ENCODE peak calls at places on chromosomes 11 and 22, in eight cellular contexts. One of them, this sample, is unnamed.

GRCh38 chr22:23233084-23233501 is 52.8 kb downstream of the BCR start:
- DNase-seq in H54: no peak
- DNase-seq in AG09309: no peak
- DNase-seq in HEK293T: no peak
- DNase-seq in GM23338: peak; percentile 54
- DNase-seq in CD8-positive, alpha-beta memory T cell: no peak
- DNase-seq in NCI-H1105: no peak
- DNase-seq in sigmoid colon: no peak
- DNase-seq in this sample: no peak

GRCh38 chr11:35558468-35558867 is 33.1 kb upstream of the PAMR1 start:
- DNase-seq in CD8-positive, alpha-beta memory T cell: no peak
- DNase-seq in HEK293T: no peak
- DNase-seq in GM23338: no peak
- DNase-seq in NCI-H1105: no peak
- DNase-seq in sigmoid colon: no peak
- DNase-seq in H54: no peak
- DNase-seq in AG09309: no peak
- DNase-seq in this sample: no peak

GRCh38 chr11:91608662-91609061 is 616.0 kb upstream of the FAT3 start:
- DNase-seq in NCI-H1105: no peak
- DNase-seq in GM23338: no peak
- DNase-seq in H54: no peak
- DNase-seq in CD8-positive, alpha-beta memory T cell: no peak
- DNase-seq in AG09309: no peak
- DNase-seq in HEK293T: no peak
- DNase-seq in sigmoid colon: no peak
- DNase-seq in this sample: no peak

GRCh38 chr22:39219071-39220050 is 25.4 kb downstream of the PDGFB start:
- DNase-seq in sigmoid colon: peak; percentile 34
- DNase-seq in AG09309: no peak
- DNase-seq in H54: no peak
- DNase-seq in NCI-H1105: no peak
- DNase-seq in GM23338: peak; percentile 59
- DNase-seq in HEK293T: no peak
- DNase-seq in CD8-positive, alpha-beta memory T cell: no peak
- DNase-seq in this sample: no peak

GRCh38 chr22:23503736-23504440 is 76.2 kb downstream of the IGLL1 start:
- DNase-seq in NCI-H1105: no peak
- DNase-seq in GM23338: no peak
- DNase-seq in HEK293T: no peak
- DNase-seq in H54: no peak
- DNase-seq in AG09309: no peak
- DNase-seq in CD8-positive, alpha-beta memory T cell: no peak
- DNase-seq in sigmoid colon: peak; percentile 39
- DNase-seq in this sample: no peak

GRCh38 chr22:23083315-23084021 is 13.1 kb downstream of the GNAZ start:
- DNase-seq in AG09309: no peak
- DNase-seq in HEK293T: no peak
- DNase-seq in H54: no peak
- DNase-seq in sigmoid colon: no peak
- DNase-seq in CD8-positive, alpha-beta memory T cell: no peak
- DNase-seq in GM23338: no peak
- DNase-seq in NCI-H1105: no peak
- DNase-seq in this sample: no peak

GRCh38 chr11:128841461-128842072 is 25.5 kb downstream of the KCNJ1 start:
- DNase-seq in H54: no peak
- DNase-seq in CD8-positive, alpha-beta memory T cell: no peak
- DNase-seq in sigmoid colon: no peak
- DNase-seq in HEK293T: no peak
- DNase-seq in GM23338: no peak
- DNase-seq in NCI-H1105: no peak
- DNase-seq in AG09309: no peak
- DNase-seq in this sample: no peak

GRCh38 chr11:78265326-78265725 is 76.6 kb downstream of the USP35 start:
- DNase-seq in NCI-H1105: no peak
- DNase-seq in HEK293T: no peak
- DNase-seq in sigmoid colon: no peak
- DNase-seq in CD8-positive, alpha-beta memory T cell: no peak
- DNase-seq in GM23338: no peak
- DNase-seq in AG09309: no peak
- DNase-seq in H54: no peak
- DNase-seq in this sample: no peak

GRCh38 chr11:73350908-73351636 is 25.1 kb upstream of the RELT start:
- DNase-seq in NCI-H1105: peak; percentile 36
- DNase-seq in GM23338: peak; percentile 78
- DNase-seq in CD8-positive, alpha-beta memory T cell: peak; percentile 68
- DNase-seq in HEK293T: peak; percentile 78
- DNase-seq in sigmoid colon: peak; percentile 79
- DNase-seq in H54: peak; percentile 96
- DNase-seq in AG09309: peak; percentile 40
- DNase-seq in this sample: peak; percentile 19

GRCh38 chr11:33463059-33463458 is 205.9 kb downstream of the HIPK3 start:
- DNase-seq in CD8-positive, alpha-beta memory T cell: no peak
- DNase-seq in HEK293T: no peak
- DNase-seq in AG09309: no peak
- DNase-seq in sigmoid colon: no peak
- DNase-seq in NCI-H1105: no peak
- DNase-seq in H54: no peak
- DNase-seq in GM23338: no peak
- DNase-seq in this sample: peak; percentile 53

GRCh38 chr22:37664249-37665101 is 6.0 kb downstream of the PDXP start:
- DNase-seq in NCI-H1105: no peak
- DNase-seq in AG09309: no peak
- DNase-seq in HEK293T: no peak
- DNase-seq in H54: no peak
- DNase-seq in GM23338: no peak
- DNase-seq in CD8-positive, alpha-beta memory T cell: no peak
- DNase-seq in sigmoid colon: no peak
- DNase-seq in this sample: no peak

GRCh38 chr11:19996591-19996990 is 163.7 kb downstream of the DBX1 start:
- DNase-seq in AG09309: no peak
- DNase-seq in HEK293T: no peak
- DNase-seq in GM23338: no peak
- DNase-seq in CD8-positive, alpha-beta memory T cell: no peak
- DNase-seq in H54: no peak
- DNase-seq in sigmoid colon: no peak
- DNase-seq in NCI-H1105: no peak
- DNase-seq in this sample: no peak

GRCh38 chr22:37771081-37771480 is 36.7 kb upstream of the GCAT start:
- DNase-seq in CD8-positive, alpha-beta memory T cell: no peak
- DNase-seq in sigmoid colon: no peak
- DNase-seq in HEK293T: no peak
- DNase-seq in H54: no peak
- DNase-seq in AG09309: no peak
- DNase-seq in GM23338: no peak
- DNase-seq in NCI-H1105: no peak
- DNase-seq in this sample: no peak

GRCh38 chr22:38202437-38203089 is 769 bp downstream of the MAFF start:
- DNase-seq in GM23338: peak; percentile 72
- DNase-seq in AG09309: peak; percentile 74
- DNase-seq in HEK293T: peak; percentile 68
- DNase-seq in H54: no peak
- DNase-seq in CD8-positive, alpha-beta memory T cell: peak; percentile 65
- DNase-seq in sigmoid colon: peak; percentile 97
- DNase-seq in NCI-H1105: peak; percentile 53
- DNase-seq in this sample: peak; percentile 74

GRCh38 chr11:14422052-14422813 is 63.2 kb upstream of the RRAS2 start:
- DNase-seq in NCI-H1105: peak; percentile 79
- DNase-seq in GM23338: peak; percentile 91
- DNase-seq in sigmoid colon: peak; percentile 94
- DNase-seq in AG09309: peak; percentile 96
- DNase-seq in H54: peak; percentile 78
- DNase-seq in HEK293T: peak; percentile 27
- DNase-seq in CD8-positive, alpha-beta memory T cell: no peak
- DNase-seq in this sample: peak; percentile 98

GRCh38 chr11:120316880-120317688 is 8.0 kb upstream of the TLCD5 start:
- DNase-seq in GM23338: peak; percentile 74
- DNase-seq in H54: no peak
- DNase-seq in NCI-H1105: no peak
- DNase-seq in AG09309: no peak
- DNase-seq in sigmoid colon: peak; percentile 78
- DNase-seq in CD8-positive, alpha-beta memory T cell: no peak
- DNase-seq in HEK293T: no peak
- DNase-seq in this sample: no peak

GRCh38 chr11:38646382-38646781 is 2048.3 kb upstream of the RAG2 start:
- DNase-seq in AG09309: no peak
- DNase-seq in H54: no peak
- DNase-seq in GM23338: no peak
- DNase-seq in CD8-positive, alpha-beta memory T cell: no peak
- DNase-seq in NCI-H1105: no peak
- DNase-seq in sigmoid colon: no peak
- DNase-seq in HEK293T: no peak
- DNase-seq in this sample: no peak

GRCh38 chr22:21064917-21065864 is 19.4 kb downstream of the LRRC74B start:
- DNase-seq in H54: no peak
- DNase-seq in GM23338: no peak
- DNase-seq in HEK293T: no peak
- DNase-seq in CD8-positive, alpha-beta memory T cell: no peak
- DNase-seq in AG09309: no peak
- DNase-seq in sigmoid colon: peak; percentile 35
- DNase-seq in NCI-H1105: no peak
- DNase-seq in this sample: no peak

GRCh38 chr22:35191412-35191811 is 65.9 kb upstream of the HMGXB4 start:
- DNase-seq in GM23338: no peak
- DNase-seq in NCI-H1105: no peak
- DNase-seq in AG09309: peak; percentile 8
- DNase-seq in sigmoid colon: no peak
- DNase-seq in H54: peak; percentile 17
- DNase-seq in HEK293T: no peak
- DNase-seq in CD8-positive, alpha-beta memory T cell: no peak
- DNase-seq in this sample: no peak

GRCh38 chr11:47916361-47916841 is 64.0 kb upstream of the PTPRJ start:
- DNase-seq in H54: no peak
- DNase-seq in GM23338: no peak
- DNase-seq in HEK293T: no peak
- DNase-seq in CD8-positive, alpha-beta memory T cell: no peak
- DNase-seq in NCI-H1105: no peak
- DNase-seq in sigmoid colon: peak; percentile 71
- DNase-seq in AG09309: no peak
- DNase-seq in this sample: peak; percentile 48

GRCh38 chr22:36160499-36160942 is at the start of gene APOL3:
- DNase-seq in H54: peak; percentile 15
- DNase-seq in sigmoid colon: peak; percentile 90
- DNase-seq in GM23338: no peak
- DNase-seq in HEK293T: no peak
- DNase-seq in CD8-positive, alpha-beta memory T cell: peak; percentile 66
- DNase-seq in AG09309: no peak
- DNase-seq in NCI-H1105: no peak
- DNase-seq in this sample: peak; percentile 48

GRCh38 chr22:23382796-23383195 is 197.3 kb downstream of the IGLL1 start:
- DNase-seq in AG09309: no peak
- DNase-seq in CD8-positive, alpha-beta memory T cell: no peak
- DNase-seq in sigmoid colon: no peak
- DNase-seq in H54: no peak
- DNase-seq in HEK293T: no peak
- DNase-seq in NCI-H1105: no peak
- DNase-seq in GM23338: no peak
- DNase-seq in this sample: no peak

GRCh38 chr22:32665676-32666075 is 135.8 kb upstream of the TIMP3 start:
- DNase-seq in sigmoid colon: no peak
- DNase-seq in H54: no peak
- DNase-seq in NCI-H1105: no peak
- DNase-seq in CD8-positive, alpha-beta memory T cell: no peak
- DNase-seq in GM23338: no peak
- DNase-seq in AG09309: no peak
- DNase-seq in HEK293T: no peak
- DNase-seq in this sample: no peak

GRCh38 chr11:69874984-69875673 is 55.9 kb upstream of the FGF3 start:
- DNase-seq in sigmoid colon: peak; percentile 36
- DNase-seq in CD8-positive, alpha-beta memory T cell: no peak
- DNase-seq in AG09309: no peak
- DNase-seq in NCI-H1105: no peak
- DNase-seq in HEK293T: no peak
- DNase-seq in H54: no peak
- DNase-seq in GM23338: no peak
- DNase-seq in this sample: no peak

GRCh38 chr22:19109198-19110063 is 12.8 kb downstream of the DGCR2 start:
- DNase-seq in GM23338: no peak
- DNase-seq in sigmoid colon: no peak
- DNase-seq in CD8-positive, alpha-beta memory T cell: peak; percentile 66
- DNase-seq in H54: no peak
- DNase-seq in HEK293T: no peak
- DNase-seq in NCI-H1105: no peak
- DNase-seq in AG09309: peak; percentile 60
- DNase-seq in this sample: no peak

GRCh38 chr22:37186997-37187522 is 987 bp downstream of the C1QTNF6 start:
- DNase-seq in sigmoid colon: peak; percentile 48
- DNase-seq in HEK293T: no peak
- DNase-seq in NCI-H1105: no peak
- DNase-seq in AG09309: no peak
- DNase-seq in CD8-positive, alpha-beta memory T cell: no peak
- DNase-seq in GM23338: no peak
- DNase-seq in H54: no peak
- DNase-seq in this sample: no peak

GRCh38 chr11:78722786-78723185 is 148.1 kb upstream of the NARS2 start:
- DNase-seq in HEK293T: no peak
- DNase-seq in AG09309: no peak
- DNase-seq in CD8-positive, alpha-beta memory T cell: no peak
- DNase-seq in GM23338: no peak
- DNase-seq in sigmoid colon: no peak
- DNase-seq in NCI-H1105: no peak
- DNase-seq in H54: peak; percentile 26
- DNase-seq in this sample: no peak

GRCh38 chr22:41557401-41558240 is 3.2 kb upstream of the CSDC2 start:
- DNase-seq in HEK293T: no peak
- DNase-seq in CD8-positive, alpha-beta memory T cell: no peak
- DNase-seq in GM23338: peak; percentile 57
- DNase-seq in H54: no peak
- DNase-seq in AG09309: peak; percentile 51
- DNase-seq in NCI-H1105: no peak
- DNase-seq in sigmoid colon: peak; percentile 88
- DNase-seq in this sample: peak; percentile 26

GRCh38 chr11:61092280-61092766 is 10.0 kb upstream of the CD5 start:
- DNase-seq in AG09309: no peak
- DNase-seq in GM23338: no peak
- DNase-seq in CD8-positive, alpha-beta memory T cell: no peak
- DNase-seq in HEK293T: no peak
- DNase-seq in NCI-H1105: no peak
- DNase-seq in sigmoid colon: no peak
- DNase-seq in H54: no peak
- DNase-seq in this sample: no peak